ENCODE peak calls at places on chromosomes 6 and 20, in four cellular contexts. Z is HCT116, E is pancreas, Y is trophoblast cell. I is an unnamed sample. For H3K9me3 and H3K27me3, the result is how much of the 10 kb centered on the place peaks cover.

GRCh38 chr6:136036071-136036380 is 184.5 kb downstream of the PDE7B start:
- DNase-seq in E (no peak), Y (no peak), Z (no peak), I (no peak)

GRCh38 chr20:24654425-24654824 is 185.0 kb downstream of the SYNDIG1 start:
- DNase-seq in Y (no peak), E (no peak), Z (no peak), I (no peak)

GRCh38 chr6:104705095-104705707 is 154.5 kb downstream of the HACE1 start:
- DNase-seq in E (no peak), Y (no peak), Z (no peak), I (no peak)

GRCh38 chr6:111871207-111871606 is 2.0 kb downstream of the FYN start:
- DNase-seq in Y (no peak), Z (no peak), E (no peak), I (no peak)

GRCh38 chr6:37699138-37699766 is 1.6 kb upstream of the MDGA1 start:
- DNase-seq in E (no peak), Z (peak), Y (peak), I (no peak)

GRCh38 chr6:28982476-28983266 is 22.4 kb downstream of the ZNF311 start:
- DNase-seq in Z (no peak), E (no peak), Y (peak), I (no peak)

GRCh38 chr20:61874421-61875068 is 191.1 kb downstream of the TAF4 start:
- DNase-seq in Z (peak), Y (no peak), E (no peak), I (no peak)

GRCh38 chr6:125913864-125914351 is 42.7 kb upstream of the HINT3 start:
- DNase-seq in Z (peak), Y (no peak), E (no peak), I (no peak)

GRCh38 chr6:127547215-127547614 is 28.1 kb upstream of the MTCL3 start:
- DNase-seq in E (no peak), Y (no peak), Z (no peak), I (no peak)

GRCh38 chr20:47274449-47275108 is 81.9 kb downstream of the ZMYND8 start:
- DNase-seq in E (no peak), Z (peak), Y (peak), I (no peak)

GRCh38 chr20:44536139-44536538 is 14.3 kb upstream of the SERINC3 start:
- DNase-seq in Z (no peak), E (no peak), Y (no peak), I (no peak)

GRCh38 chr6:17431581-17431980 is 38.2 kb downstream of the CAP2 start:
- DNase-seq in E (no peak), Z (no peak), Y (no peak), I (no peak)

GRCh38 chr20:51529027-51529749 is 13.3 kb downstream of the NFATC2 start:
- DNase-seq in E (no peak), Z (no peak), Y (peak), I (no peak)

GRCh38 chr6:69867075-69867911 is 937 bp downstream of the COL19A1 start:
- DNase-seq in Z (no peak), Y (peak), E (peak), I (peak)

GRCh38 chr6:57221191-57221935 is 744 bp downstream of the RAB23 start:
- DNase-seq in E (peak), Y (peak), Z (peak), I (peak)

GRCh38 chr20:61789329-61789728 is 276.4 kb downstream of the TAF4 start:
- DNase-seq in E (no peak), Z (no peak), Y (no peak), I (no peak)

GRCh38 chr20:4455301-4455701 is 266.4 kb upstream of the PRND start:
- DNase-seq in Z (peak), E (no peak), Y (peak), I (no peak)

GRCh38 chr20:6120491-6120988 is 2.3 kb downstream of the FERMT1 start:
- DNase-seq in Y (no peak), E (no peak), Z (no peak), I (no peak)

GRCh38 chr20:5714261-5715041 is 35.8 kb upstream of the SHLD1 start:
- DNase-seq in Y (no peak), E (no peak), Z (no peak), I (no peak)

GRCh38 chr6:27901801-27902200 is 10.4 kb downstream of the OR2B2 start:
- DNase-seq in Z (peak), Y (no peak), E (no peak), I (no peak)

DNA sequence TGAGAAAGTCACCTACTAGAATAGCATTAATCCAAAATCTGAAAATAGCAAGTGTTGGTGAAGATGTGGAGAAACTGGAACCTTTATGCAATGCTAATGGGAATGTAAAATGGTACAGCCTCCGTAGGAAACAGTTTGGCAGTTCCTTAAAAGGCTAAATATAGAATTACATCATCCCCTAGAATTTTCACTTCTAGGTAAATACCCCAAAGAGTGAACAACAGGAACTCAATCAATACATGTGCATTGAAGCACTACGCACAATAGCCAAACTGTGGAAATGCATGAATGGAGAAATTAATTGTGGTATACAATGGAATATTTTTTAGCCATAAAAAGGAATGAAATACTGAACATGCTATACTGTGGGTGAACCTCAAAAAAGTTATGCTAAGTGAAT is 982.0 kb upstream of the FLRT3 start:
- DNase-seq in Z (no peak), E (no peak), Y (no peak), I (no peak)
- H3K9me3 ChIP-seq in Z (under half), E (under half), Y (under half), I (under half)

DNA sequence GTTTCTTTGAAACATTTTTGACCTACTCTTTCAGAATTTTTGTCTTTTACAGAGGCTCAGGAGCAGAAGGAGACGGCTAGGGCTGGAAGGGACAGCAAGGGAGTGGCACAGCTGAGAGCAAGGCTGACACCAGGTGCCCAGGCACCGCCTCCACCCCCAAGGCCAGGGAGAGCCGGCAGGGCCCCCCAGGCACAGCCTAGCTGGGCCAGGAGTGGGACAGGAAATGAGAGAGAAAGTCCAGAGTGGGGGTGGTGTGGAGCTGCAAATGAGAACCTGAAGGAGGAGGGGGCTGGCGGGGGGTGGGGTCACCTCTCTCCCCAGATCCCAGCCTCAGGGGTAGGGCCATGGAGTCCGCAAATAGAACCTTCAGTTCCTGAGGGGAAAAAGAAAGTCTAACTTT is 236.7 kb downstream of the CDC5L start:
- DNase-seq in Y (no peak), Z (no peak), E (no peak), I (no peak)
- H3K27ac ChIP-seq in Y (no peak), Z (no peak), E (no peak), I (no peak)

GRCh38 chr6:39058471-39059147 is 10.0 kb downstream of the GLP1R start:
- DNase-seq in Y (no peak), E (no peak), Z (no peak), I (peak)
- H3K27me3 ChIP-seq in Y (under half), E (under half), Z (under half), I (under half)

DNA sequence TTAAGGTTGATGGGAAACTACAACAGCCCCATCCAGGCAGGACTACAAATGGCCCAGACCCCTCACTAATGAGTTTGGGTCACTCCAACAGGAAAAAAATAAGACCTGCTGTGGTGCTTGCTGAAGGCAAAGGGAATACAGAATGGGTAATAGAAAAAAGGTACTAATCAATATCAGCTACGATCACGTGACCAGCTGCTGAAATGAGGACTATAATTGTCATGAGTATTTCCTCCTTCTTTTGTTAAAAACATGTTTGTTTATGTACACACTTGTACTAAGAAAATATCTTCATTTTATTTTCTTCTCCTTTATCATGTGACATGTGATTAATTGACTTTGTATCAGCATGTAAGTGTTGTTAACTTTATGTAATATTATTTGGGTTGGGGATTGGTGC is 199.9 kb downstream of the GJA1 start:
- DNase-seq in Z (no peak), Y (no peak), E (no peak), I (no peak)
- H3K9me3 ChIP-seq in Z (under half), Y (under half), E (under half), I (under half)

DNA sequence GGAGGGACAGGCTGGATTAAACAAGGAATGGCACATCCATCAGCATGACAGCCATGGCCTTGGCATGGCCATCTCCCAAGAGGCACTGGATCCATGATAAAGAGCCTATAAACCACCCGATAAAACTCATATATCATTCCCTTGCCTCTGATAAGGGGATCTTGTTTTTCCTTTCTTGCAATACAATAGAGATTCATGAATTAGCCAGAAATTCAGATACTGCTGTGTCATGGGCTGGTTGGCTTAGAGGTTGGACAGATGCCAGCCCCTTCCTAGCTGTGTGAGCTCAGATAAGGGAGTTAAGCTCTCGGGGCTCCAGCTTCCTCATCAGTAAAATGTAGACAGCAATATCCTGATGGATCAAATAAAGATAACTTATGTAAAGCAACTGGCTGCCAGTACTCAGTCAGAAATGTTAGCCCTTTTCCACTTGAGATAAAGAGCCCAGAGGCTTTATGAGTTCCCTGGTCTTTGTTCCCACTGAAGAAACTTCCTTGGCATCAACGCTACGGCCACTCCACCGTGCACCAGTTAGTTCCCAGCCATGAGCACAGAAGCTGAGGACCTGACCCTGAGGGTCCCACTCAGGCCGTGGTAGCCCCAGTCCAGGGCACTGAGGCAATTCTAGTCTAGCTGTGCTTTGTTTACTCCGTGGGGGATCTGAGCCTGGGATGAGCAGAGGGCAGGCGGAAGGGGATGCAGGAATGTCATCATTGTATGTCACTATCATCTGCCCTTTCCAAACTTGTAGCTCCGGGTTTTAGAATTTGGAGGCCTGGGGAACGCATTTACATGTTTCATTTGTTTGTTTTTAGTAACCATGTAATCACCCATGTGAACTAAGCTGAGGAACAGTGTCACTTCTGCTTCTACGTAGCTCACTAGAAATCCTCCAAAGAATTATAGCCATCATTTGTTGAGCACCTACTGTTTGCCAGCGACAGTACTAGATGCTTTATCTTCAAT is 67.2 kb upstream of the TBC1D7 start:
- DNase-seq in Y (no peak), E (peak), Z (no peak), I (no peak)
- H3K27ac ChIP-seq in Y (no peak), E (no peak), Z (no peak), I (peak)

GRCh38 chr20:56017560-56017959 is 12.2 kb upstream of the CBLN4 start:
- DNase-seq in Z (no peak), Y (no peak), E (no peak), I (no peak)

GRCh38 chr20:56018194-56018593 is 12.9 kb upstream of the CBLN4 start:
- DNase-seq in Z (no peak), E (no peak), Y (no peak), I (no peak)

GRCh38 chr20:56014998-56015397 is 9.7 kb upstream of the CBLN4 start:
- DNase-seq in E (no peak), Z (no peak), Y (no peak), I (no peak)

GRCh38 chr20:56018750-56019149 is 13.4 kb upstream of the CBLN4 start:
- DNase-seq in E (no peak), Z (no peak), Y (no peak), I (no peak)
- H3K27me3 ChIP-seq in E (under half), Z (under half), Y (under half), I (under half)

I was measured in upper lobe of right lung.